ENCODE peak calls at places on chromosomes 2 and 18, in seven cellular contexts. C, R, J, L, N, Q and M are unnamed samples.

GRCh38 chr18:51157215-51157614 is 40.3 kb downstream of the MEX3C start:
- DNase-seq in C (no peak), R (no peak), J (no peak), N (no peak), Q (no peak), L (no peak), M (no peak)

GRCh38 chr18:75265255-75265654 is 54.7 kb downstream of the TSHZ1 start:
- DNase-seq in Q (no peak), J (no peak), C (no peak), L (no peak), N (no peak), R (no peak), M (no peak)

GRCh38 chr2:201774546-201774945 is 6.2 kb downstream of the ALS2 start:
- DNase-seq in C (no peak), Q (no peak), R (no peak), J (no peak), L (no peak), N (no peak), M (no peak)

GRCh38 chr2:195596840-195597239 is 60.2 kb upstream of the SLC39A10 start:
- DNase-seq in C (no peak), L (no peak), J (no peak), N (no peak), R (no peak), Q (no peak), M (no peak)

GRCh38 chr2:34332813-34333212 is 733.7 kb upstream of the FAM98A start:
- DNase-seq in N (no peak), L (no peak), Q (no peak), J (no peak), R (no peak), C (peak; percentile 32), M (no peak)

GRCh38 chr2:174606336-174606735 is 8.7 kb upstream of the WIPF1 start:
- DNase-seq in R (no peak), Q (peak; percentile 32), L (no peak), C (no peak), J (no peak), N (no peak), M (no peak)

GRCh38 chr2:160022162-160022561 is 40.3 kb downstream of the PLA2R1 start:
- DNase-seq in J (no peak), N (no peak), Q (no peak), C (no peak), R (no peak), L (no peak), M (no peak)

GRCh38 chr18:37484893-37485834 is 80.4 kb downstream of the CELF4 start:
- DNase-seq in N (no peak), L (no peak), C (peak; percentile 78), J (no peak), Q (no peak), R (no peak), M (no peak)

GRCh38 chr2:119929537-119929936 is 83.3 kb upstream of the EPB41L5 start:
- DNase-seq in C (no peak), Q (no peak), N (no peak), J (no peak), L (no peak), R (no peak), M (no peak)

GRCh38 chr2:197059498-197059897 is 133.0 kb upstream of the PGAP1 start:
- DNase-seq in L (no peak), Q (peak; percentile 26), N (no peak), J (no peak), C (no peak), R (no peak), M (no peak)

GRCh38 chr2:118988706-118989105 is 46.7 kb downstream of the MARCO start:
- DNase-seq in J (no peak), R (no peak), N (peak; percentile 45), L (peak; percentile 23), Q (no peak), C (no peak), M (no peak)

GRCh38 chr18:59627414-59627813 is 69.8 kb downstream of the CCBE1 start:
- DNase-seq in J (no peak), R (no peak), Q (no peak), N (no peak), C (no peak), L (no peak), M (no peak)

GRCh38 chr2:222240676-222241049 is 58.1 kb downstream of the PAX3 start:
- DNase-seq in L (no peak), R (no peak), N (no peak), J (no peak), C (peak; percentile 23), Q (no peak), M (no peak)

GRCh38 chr2:222239091-222239490 is 59.7 kb downstream of the PAX3 start:
- DNase-seq in Q (no peak), R (no peak), C (peak; percentile 77), J (no peak), L (no peak), N (no peak), M (no peak)

GRCh38 chr2:222241054-222241453 is 57.7 kb downstream of the PAX3 start:
- DNase-seq in R (no peak), L (no peak), N (no peak), J (no peak), Q (no peak), C (peak; percentile 12), M (no peak)

GRCh38 chr2:222241471-222241870 is 57.3 kb downstream of the PAX3 start:
- DNase-seq in J (no peak), Q (no peak), L (no peak), C (no peak), N (no peak), R (no peak), M (no peak)

DNA sequence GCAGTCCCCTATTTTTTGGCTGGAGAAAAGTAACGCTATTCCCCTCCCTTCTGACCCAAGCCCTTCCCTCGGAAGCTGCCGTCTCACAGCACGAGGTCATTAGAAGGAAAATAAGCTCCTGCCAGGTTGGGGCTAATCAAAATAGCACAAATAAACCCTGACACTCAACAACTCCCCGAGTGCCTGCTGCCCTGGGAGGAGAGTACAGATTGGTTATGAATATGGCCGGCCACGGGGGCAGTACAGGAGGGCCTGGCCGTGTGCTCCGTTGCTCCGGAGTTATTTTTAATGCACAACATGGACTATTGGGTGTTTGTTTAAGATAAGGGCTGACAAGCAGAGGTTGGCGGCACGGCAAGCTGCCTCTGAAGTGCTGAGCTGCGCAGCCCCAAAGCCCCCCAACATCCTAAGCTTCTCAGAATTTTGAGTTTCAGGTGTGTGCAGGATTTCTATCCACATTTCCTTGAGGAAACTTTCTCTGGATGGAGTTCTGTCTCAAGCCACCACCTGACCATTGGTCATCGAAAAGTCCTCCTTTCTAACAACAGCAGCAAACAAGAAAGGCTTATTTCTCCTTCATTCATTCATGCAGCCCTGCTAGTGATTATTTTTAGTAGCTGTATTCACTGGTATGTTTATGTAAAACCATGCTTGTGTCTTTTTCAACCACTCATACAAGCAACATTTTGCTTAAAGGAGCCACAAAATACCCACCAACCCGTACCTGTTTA is 58.7 kb downstream of the PAX3 start:
- DNase-seq in R (no peak), Q (no peak), L (no peak), C (peak; percentile 84), N (no peak), J (peak; percentile 29), M (no peak)
- H3K27ac ChIP-seq in R (no peak overlapping the region), Q (no peak overlapping the region), L (no peak overlapping the region), C (no peak overlapping the region), N (no peak overlapping the region), J (peak overlapping the region; percentile 61), M (no peak overlapping the region)

GRCh38 chr18:55515946-55516710 is 71.9 kb downstream of the TCF4 start:
- DNase-seq in J (no peak), Q (no peak), R (no peak), L (no peak), C (no peak), N (no peak), M (no peak)

GRCh38 chr18:55515204-55515603 is 72.8 kb downstream of the TCF4 start:
- DNase-seq in L (no peak), N (no peak), Q (no peak), J (peak; percentile 38), C (no peak), R (no peak), M (no peak)

GRCh38 chr18:55510809-55511208 is 77.2 kb downstream of the TCF4 start:
- DNase-seq in L (no peak), J (no peak), Q (no peak), C (no peak), N (no peak), R (no peak), M (no peak)

GRCh38 chr18:55511277-55511676 is 76.7 kb downstream of the TCF4 start:
- DNase-seq in L (no peak), Q (no peak), R (no peak), N (no peak), C (no peak), J (no peak), M (no peak)

DNA sequence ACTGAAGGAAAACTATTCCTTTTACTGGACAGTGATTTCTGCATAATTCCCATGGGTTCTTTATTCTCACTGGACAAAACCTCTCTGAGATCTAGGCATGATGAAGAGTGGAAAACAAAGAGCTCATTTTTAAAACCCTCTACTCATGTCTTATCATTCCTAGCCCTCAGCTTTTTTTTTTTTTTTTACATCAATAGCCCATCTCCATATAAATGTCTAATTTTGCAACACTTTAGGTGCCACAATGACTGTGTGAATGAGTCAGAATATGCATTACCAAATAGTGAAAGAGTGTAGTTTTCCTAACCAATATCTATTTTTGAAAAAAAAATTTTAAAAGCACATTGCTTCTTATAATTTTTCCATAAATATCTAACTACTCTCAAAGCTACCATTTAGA is 74.8 kb downstream of the TCF4 start:
- DNase-seq in J (no peak), C (no peak), R (no peak), L (no peak), Q (no peak), N (no peak), M (no peak)
- H3K27ac ChIP-seq in J (peak overlapping the region; percentile 43), C (no peak overlapping the region), R (no peak overlapping the region), L (no peak overlapping the region), Q (peak overlapping the region; percentile 2), N (no peak overlapping the region), M (no peak overlapping the region)

GRCh38 chr2:64267699-64268098 is 123.5 kb upstream of the PELI1 start:
- DNase-seq in R (no peak), C (peak; percentile 19), Q (no peak), J (no peak), N (no peak), L (no peak), M (no peak)
- H3K27ac ChIP-seq in R (no peak overlapping the region), C (no peak overlapping the region), Q (peak overlapping the region; percentile 36), J (no peak overlapping the region), N (no peak overlapping the region), L (peak overlapping the region; percentile 49), M (no peak overlapping the region)

DNA sequence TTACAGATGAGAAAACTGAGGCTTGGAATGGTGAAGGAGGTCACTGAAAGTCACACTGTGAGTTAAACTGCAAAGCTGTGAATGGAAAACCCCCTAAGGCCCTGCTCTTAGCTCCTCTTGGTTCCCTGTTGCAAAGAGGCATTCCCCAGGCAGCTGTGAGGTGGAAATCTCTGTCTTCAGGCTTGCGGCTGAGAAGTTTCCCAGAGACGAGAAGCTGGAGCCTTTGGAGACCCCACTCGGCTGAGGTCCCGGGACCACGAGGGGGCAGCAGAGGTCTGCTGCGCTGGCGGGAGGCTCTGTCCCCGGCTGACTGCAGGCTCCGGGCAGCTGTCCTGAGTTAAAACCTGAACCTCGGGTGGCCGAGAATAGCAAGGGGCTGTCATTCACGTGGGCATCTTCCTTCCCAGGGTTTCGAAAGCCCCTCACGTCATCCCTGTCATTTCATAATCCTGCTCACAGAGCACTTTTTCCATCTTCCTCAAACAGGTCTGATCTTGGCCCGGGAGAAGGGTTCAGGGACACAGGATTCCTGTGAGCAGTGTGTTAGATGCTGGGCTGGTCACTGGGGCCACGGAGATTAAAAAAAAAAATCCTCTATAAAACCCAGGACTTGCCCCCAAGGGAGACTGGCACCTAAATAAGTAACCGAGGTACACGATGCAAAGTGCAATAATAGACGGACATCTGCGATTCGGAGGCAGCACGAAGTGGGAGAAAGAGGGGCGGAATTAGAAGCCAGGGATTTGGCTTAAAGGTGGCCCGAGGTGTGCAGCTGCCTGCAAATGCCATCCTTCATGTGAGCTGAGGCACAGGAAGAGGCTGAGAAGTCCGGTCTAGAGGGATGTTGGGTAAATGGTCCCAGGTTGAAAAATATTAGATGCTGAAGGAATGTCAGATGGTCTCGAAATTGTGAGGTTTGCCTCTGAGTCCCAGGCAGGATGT is 24.6 kb upstream of the ATOH8 start:
- DNase-seq in Q (peak; percentile 90), C (peak; percentile 93), L (peak; percentile 94), R (peak; percentile 84), J (peak; percentile 91), N (peak; percentile 82), M (peak; percentile 95)
- H3K27ac ChIP-seq in Q (no peak overlapping the region), C (no peak overlapping the region), L (no peak overlapping the region), R (peak overlapping the region; percentile 23), J (peak overlapping the region; percentile 67), N (no peak overlapping the region), M (no peak overlapping the region)